ENCODE peak calls at places on chromosomes 7 and 10, in nine cellular contexts. One of them, this sample, is unnamed.
A peak's percentile ranks its signal among the peaks of the same experiment; 100 is the strongest.

GRCh38 chr7:149846021-149846420 is 7.8 kb downstream of the ZNF862 start:
- DNase-seq in HCT116: no peak
- DNase-seq in suprapubic skin: peak; percentile 46
- DNase-seq in thoracic aorta: no peak
- DNase-seq in stomach: no peak
- DNase-seq in cardiac muscle cell: no peak
- DNase-seq in psoas muscle: no peak
- DNase-seq in astrocyte: no peak
- DNase-seq in left ventricle myocardium inferior: no peak
- DNase-seq in this sample: no peak

GRCh38 chr7:169854-170172 is 22.6 kb upstream of the FAM20C start:
- DNase-seq in HCT116: no peak
- DNase-seq in suprapubic skin: peak; percentile 49
- DNase-seq in thoracic aorta: no peak
- DNase-seq in stomach: no peak
- DNase-seq in cardiac muscle cell: no peak
- DNase-seq in psoas muscle: no peak
- DNase-seq in astrocyte: no peak
- DNase-seq in left ventricle myocardium inferior: no peak
- DNase-seq in this sample: no peak

GRCh38 chr7:4198301-4198700 is 483.8 kb upstream of the FOXK1 start:
- DNase-seq in HCT116: no peak
- DNase-seq in suprapubic skin: no peak
- DNase-seq in thoracic aorta: no peak
- DNase-seq in stomach: no peak
- DNase-seq in cardiac muscle cell: no peak
- DNase-seq in psoas muscle: no peak
- DNase-seq in astrocyte: no peak
- DNase-seq in left ventricle myocardium inferior: no peak
- DNase-seq in this sample: no peak

GRCh38 chr7:43785425-43785824 is 26.9 kb downstream of the BLVRA start:
- DNase-seq in HCT116: no peak
- DNase-seq in suprapubic skin: no peak
- DNase-seq in thoracic aorta: no peak
- DNase-seq in stomach: no peak
- DNase-seq in cardiac muscle cell: peak; percentile 95
- DNase-seq in psoas muscle: no peak
- DNase-seq in astrocyte: peak; percentile 91
- DNase-seq in left ventricle myocardium inferior: no peak
- DNase-seq in this sample: peak; percentile 87

GRCh38 chr10:97763411-97763810 is 8.4 kb downstream of the SFRP5 start:
- DNase-seq in HCT116: no peak
- DNase-seq in suprapubic skin: no peak
- DNase-seq in thoracic aorta: no peak
- DNase-seq in stomach: no peak
- DNase-seq in cardiac muscle cell: no peak
- DNase-seq in psoas muscle: no peak
- DNase-seq in astrocyte: no peak
- DNase-seq in left ventricle myocardium inferior: no peak
- DNase-seq in this sample: no peak

GRCh38 chr7:90766814-90767564 is 170.9 kb downstream of the CDK14 start:
- DNase-seq in HCT116: no peak
- DNase-seq in suprapubic skin: no peak
- DNase-seq in thoracic aorta: no peak
- DNase-seq in stomach: peak; percentile 79
- DNase-seq in cardiac muscle cell: peak; percentile 93
- DNase-seq in psoas muscle: peak; percentile 17
- DNase-seq in astrocyte: peak; percentile 72
- DNase-seq in left ventricle myocardium inferior: peak; percentile 61
- DNase-seq in this sample: peak; percentile 8

GRCh38 chr7:27958933-27959548 is 219.1 kb downstream of the TAX1BP1 start:
- DNase-seq in HCT116: no peak
- DNase-seq in suprapubic skin: no peak
- DNase-seq in thoracic aorta: no peak
- DNase-seq in stomach: no peak
- DNase-seq in cardiac muscle cell: no peak
- DNase-seq in psoas muscle: no peak
- DNase-seq in astrocyte: no peak
- DNase-seq in left ventricle myocardium inferior: no peak
- DNase-seq in this sample: no peak

GRCh38 chr10:122143238-122143841 is 127.8 kb upstream of the BTBD16 start:
- DNase-seq in HCT116: no peak
- DNase-seq in suprapubic skin: no peak
- DNase-seq in thoracic aorta: no peak
- DNase-seq in stomach: no peak
- DNase-seq in cardiac muscle cell: no peak
- DNase-seq in psoas muscle: no peak
- DNase-seq in astrocyte: no peak
- DNase-seq in left ventricle myocardium inferior: no peak
- DNase-seq in this sample: no peak

GRCh38 chr7:77542895-77543294 is 5.8 kb downstream of the PTPN12 start:
- DNase-seq in HCT116: no peak
- DNase-seq in suprapubic skin: no peak
- DNase-seq in thoracic aorta: no peak
- DNase-seq in stomach: no peak
- DNase-seq in cardiac muscle cell: no peak
- DNase-seq in psoas muscle: no peak
- DNase-seq in astrocyte: no peak
- DNase-seq in left ventricle myocardium inferior: no peak
- DNase-seq in this sample: no peak

GRCh38 chr10:57992321-57993077 is 275.2 kb downstream of the IPMK start:
- DNase-seq in HCT116: no peak
- DNase-seq in suprapubic skin: no peak
- DNase-seq in thoracic aorta: no peak
- DNase-seq in stomach: no peak
- DNase-seq in cardiac muscle cell: no peak
- DNase-seq in psoas muscle: no peak
- DNase-seq in astrocyte: peak; percentile 70
- DNase-seq in left ventricle myocardium inferior: no peak
- DNase-seq in this sample: no peak

GRCh38 chr7:129163875-129164544 is 19.5 kb downstream of the TSPAN33 start:
- DNase-seq in HCT116: peak; percentile 36
- DNase-seq in suprapubic skin: no peak
- DNase-seq in thoracic aorta: no peak
- DNase-seq in stomach: no peak
- DNase-seq in cardiac muscle cell: peak; percentile 80
- DNase-seq in psoas muscle: no peak
- DNase-seq in astrocyte: peak; percentile 38
- DNase-seq in left ventricle myocardium inferior: no peak
- DNase-seq in this sample: peak; percentile 87

GRCh38 chr7:134394046-134394445 is 64.9 kb downstream of the AKR1B1 start:
- DNase-seq in HCT116: no peak
- DNase-seq in suprapubic skin: no peak
- DNase-seq in thoracic aorta: no peak
- DNase-seq in stomach: no peak
- DNase-seq in cardiac muscle cell: peak; percentile 3
- DNase-seq in psoas muscle: no peak
- DNase-seq in astrocyte: no peak
- DNase-seq in left ventricle myocardium inferior: no peak
- DNase-seq in this sample: no peak

GRCh38 chr10:122115874-122116273 is 126.9 kb downstream of the TACC2 start:
- DNase-seq in HCT116: no peak
- DNase-seq in suprapubic skin: no peak
- DNase-seq in thoracic aorta: no peak
- DNase-seq in stomach: no peak
- DNase-seq in cardiac muscle cell: no peak
- DNase-seq in psoas muscle: no peak
- DNase-seq in astrocyte: no peak
- DNase-seq in left ventricle myocardium inferior: no peak
- DNase-seq in this sample: no peak

GRCh38 chr10:90884414-90884813 is 12.6 kb downstream of the RPP30 start:
- DNase-seq in HCT116: no peak
- DNase-seq in suprapubic skin: no peak
- DNase-seq in thoracic aorta: no peak
- DNase-seq in stomach: no peak
- DNase-seq in cardiac muscle cell: peak; percentile 20
- DNase-seq in psoas muscle: no peak
- DNase-seq in astrocyte: peak; percentile 33
- DNase-seq in left ventricle myocardium inferior: no peak
- DNase-seq in this sample: peak; percentile 61

GRCh38 chr7:50793115-50793946 is 10.6 kb upstream of the GRB10 start:
- DNase-seq in HCT116: no peak
- DNase-seq in suprapubic skin: peak; percentile 76
- DNase-seq in thoracic aorta: no peak
- DNase-seq in stomach: peak; percentile 70
- DNase-seq in cardiac muscle cell: peak; percentile 76
- DNase-seq in psoas muscle: peak; percentile 76
- DNase-seq in astrocyte: no peak
- DNase-seq in left ventricle myocardium inferior: peak; percentile 76
- DNase-seq in this sample: peak; percentile 87

GRCh38 chr10:7652121-7652520 is 14.6 kb downstream of the ITIH5 start:
- DNase-seq in HCT116: no peak
- DNase-seq in suprapubic skin: no peak
- DNase-seq in thoracic aorta: no peak
- DNase-seq in stomach: no peak
- DNase-seq in cardiac muscle cell: no peak
- DNase-seq in psoas muscle: no peak
- DNase-seq in astrocyte: no peak
- DNase-seq in left ventricle myocardium inferior: no peak
- DNase-seq in this sample: no peak

GRCh38 chr7:111184960-111185359 is 94.0 kb downstream of the LRRN3 start:
- DNase-seq in HCT116: no peak
- DNase-seq in suprapubic skin: no peak
- DNase-seq in thoracic aorta: no peak
- DNase-seq in stomach: no peak
- DNase-seq in cardiac muscle cell: no peak
- DNase-seq in psoas muscle: no peak
- DNase-seq in astrocyte: no peak
- DNase-seq in left ventricle myocardium inferior: no peak
- DNase-seq in this sample: no peak

GRCh38 chr10:110535958-110536891 is 31.3 kb upstream of the SMC3 start:
- DNase-seq in HCT116: no peak
- DNase-seq in suprapubic skin: no peak
- DNase-seq in thoracic aorta: no peak
- DNase-seq in stomach: peak; percentile 34
- DNase-seq in cardiac muscle cell: peak; percentile 57
- DNase-seq in psoas muscle: no peak
- DNase-seq in astrocyte: peak; percentile 90
- DNase-seq in left ventricle myocardium inferior: peak; percentile 32
- DNase-seq in this sample: peak; percentile 46

GRCh38 chr7:16356241-16356958 is 64.9 kb downstream of the CRPPA start:
- DNase-seq in HCT116: no peak
- DNase-seq in suprapubic skin: no peak
- DNase-seq in thoracic aorta: no peak
- DNase-seq in stomach: no peak
- DNase-seq in cardiac muscle cell: peak; percentile 53
- DNase-seq in psoas muscle: no peak
- DNase-seq in astrocyte: peak; percentile 23
- DNase-seq in left ventricle myocardium inferior: no peak
- DNase-seq in this sample: peak; percentile 71

GRCh38 chr7:110157631-110158362 is 933.1 kb upstream of the LRRN3 start:
- DNase-seq in HCT116: no peak
- DNase-seq in suprapubic skin: no peak
- DNase-seq in thoracic aorta: no peak
- DNase-seq in stomach: no peak
- DNase-seq in cardiac muscle cell: no peak
- DNase-seq in psoas muscle: no peak
- DNase-seq in astrocyte: peak; percentile 28
- DNase-seq in left ventricle myocardium inferior: no peak
- DNase-seq in this sample: peak; percentile 20

GRCh38 chr7:6169805-6170520 is 102.5 kb downstream of the CYTH3 start:
- DNase-seq in HCT116: no peak
- DNase-seq in suprapubic skin: no peak
- DNase-seq in thoracic aorta: no peak
- DNase-seq in stomach: no peak
- DNase-seq in cardiac muscle cell: no peak
- DNase-seq in psoas muscle: no peak
- DNase-seq in astrocyte: no peak
- DNase-seq in left ventricle myocardium inferior: no peak
- DNase-seq in this sample: no peak
- H3K4me3 ChIP-seq in HCT116: no peak overlapping the region
- H3K4me3 ChIP-seq in suprapubic skin: no peak overlapping the region
- H3K4me3 ChIP-seq in thoracic aorta: no peak overlapping the region
- H3K4me3 ChIP-seq in stomach: no peak overlapping the region
- H3K4me3 ChIP-seq in cardiac muscle cell: no peak overlapping the region
- H3K4me3 ChIP-seq in psoas muscle: peak overlapping the region; percentile 18
- H3K4me3 ChIP-seq in astrocyte: no peak overlapping the region
- H3K4me3 ChIP-seq in left ventricle myocardium inferior: peak overlapping the region; percentile 3
- H3K4me3 ChIP-seq in this sample: no peak overlapping the region

DNA sequence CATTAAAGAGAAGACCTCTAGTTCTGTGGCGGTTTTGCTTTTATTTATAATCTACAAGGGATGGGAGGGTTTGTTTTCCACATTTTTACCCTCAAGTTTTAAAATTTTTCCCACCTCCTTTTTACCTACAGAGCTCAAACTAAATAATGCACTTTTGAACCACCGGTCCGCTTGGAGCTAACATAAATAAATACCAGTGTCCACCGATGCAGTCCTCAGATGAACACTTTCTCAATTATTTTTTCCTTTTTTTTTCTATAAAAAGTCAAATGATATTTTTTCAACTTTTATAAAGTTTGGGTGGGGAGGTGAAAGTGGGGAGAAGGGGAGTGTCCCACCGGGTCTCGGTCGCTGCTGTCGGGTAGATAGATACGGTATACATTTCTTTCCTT is 3.3 kb downstream of the ZNF503 start:
- DNase-seq in HCT116: no peak
- DNase-seq in suprapubic skin: no peak
- DNase-seq in thoracic aorta: no peak
- DNase-seq in stomach: no peak
- DNase-seq in cardiac muscle cell: no peak
- DNase-seq in psoas muscle: no peak
- DNase-seq in astrocyte: no peak
- DNase-seq in left ventricle myocardium inferior: no peak
- DNase-seq in this sample: no peak
- H3K9me3 ChIP-seq in HCT116: no peaks in the 10 kb centered on the region
- H3K9me3 ChIP-seq in suprapubic skin: no peaks in the 10 kb centered on the region
- H3K9me3 ChIP-seq in thoracic aorta: no peaks in the 10 kb centered on the region
- H3K9me3 ChIP-seq in stomach: no peaks in the 10 kb centered on the region
- H3K9me3 ChIP-seq in cardiac muscle cell: no peaks in the 10 kb centered on the region
- H3K9me3 ChIP-seq in psoas muscle: no peaks in the 10 kb centered on the region
- H3K9me3 ChIP-seq in astrocyte: no peaks in the 10 kb centered on the region
- H3K9me3 ChIP-seq in left ventricle myocardium inferior: no peaks in the 10 kb centered on the region
- H3K9me3 ChIP-seq in this sample: no peaks in the 10 kb centered on the region

GRCh38 chr7:100493476-100494264 is 9.9 kb downstream of the NYAP1 start:
- DNase-seq in HCT116: no peak
- DNase-seq in suprapubic skin: no peak
- DNase-seq in thoracic aorta: no peak
- DNase-seq in stomach: peak; percentile 61
- DNase-seq in cardiac muscle cell: peak; percentile 42
- DNase-seq in psoas muscle: no peak
- DNase-seq in astrocyte: no peak
- DNase-seq in left ventricle myocardium inferior: peak; percentile 34
- DNase-seq in this sample: no peak
- H3K4me3 ChIP-seq in HCT116: no peak overlapping the region
- H3K4me3 ChIP-seq in suprapubic skin: peak overlapping the region; percentile 48
- H3K4me3 ChIP-seq in thoracic aorta: peak overlapping the region; percentile 61
- H3K4me3 ChIP-seq in stomach: peak overlapping the region; percentile 42
- H3K4me3 ChIP-seq in cardiac muscle cell: no peak overlapping the region
- H3K4me3 ChIP-seq in psoas muscle: peak overlapping the region; percentile 53
- H3K4me3 ChIP-seq in astrocyte: no peak overlapping the region
- H3K4me3 ChIP-seq in left ventricle myocardium inferior: peak overlapping the region; percentile 66
- H3K4me3 ChIP-seq in this sample: peak overlapping the region; percentile 52

DNA sequence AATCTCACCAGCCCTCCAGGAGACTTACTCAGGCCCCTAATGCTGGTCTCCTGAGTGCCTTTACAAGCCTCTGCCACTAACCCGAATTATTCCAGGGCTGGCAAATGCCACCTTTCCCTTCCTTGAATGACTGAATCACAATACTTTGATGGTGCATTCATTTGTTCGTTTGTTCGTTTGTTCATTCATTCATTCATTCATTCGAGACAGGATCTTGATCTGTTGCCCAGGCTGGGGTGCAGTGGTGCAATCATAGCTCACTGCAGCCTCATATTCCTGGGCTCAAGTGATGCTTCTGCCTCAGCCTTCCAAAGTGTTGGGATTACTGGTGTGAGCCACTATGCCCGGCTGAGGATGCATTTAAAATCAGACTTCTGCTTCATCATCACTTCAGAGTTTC is 6.0 kb downstream of the ZNF12 start:
- DNase-seq in HCT116: no peak
- DNase-seq in suprapubic skin: no peak
- DNase-seq in thoracic aorta: no peak
- DNase-seq in stomach: no peak
- DNase-seq in cardiac muscle cell: no peak
- DNase-seq in psoas muscle: no peak
- DNase-seq in astrocyte: no peak
- DNase-seq in left ventricle myocardium inferior: no peak
- DNase-seq in this sample: no peak
- H3K9me3 ChIP-seq in HCT116: peaks cover 42% of the 10 kb centered on the region
- H3K9me3 ChIP-seq in suprapubic skin: peaks cover 17% of the 10 kb centered on the region
- H3K9me3 ChIP-seq in thoracic aorta: peaks cover 35% of the 10 kb centered on the region
- H3K9me3 ChIP-seq in stomach: peaks cover 77% of the 10 kb centered on the region
- H3K9me3 ChIP-seq in cardiac muscle cell: peaks cover 2% of the 10 kb centered on the region
- H3K9me3 ChIP-seq in psoas muscle: peaks cover 35% of the 10 kb centered on the region
- H3K9me3 ChIP-seq in astrocyte: peaks cover 57% of the 10 kb centered on the region
- H3K9me3 ChIP-seq in left ventricle myocardium inferior: peaks cover 48% of the 10 kb centered on the region
- H3K9me3 ChIP-seq in this sample: peaks cover 77% of the 10 kb centered on the region